ENCODE peak calls at places on chromosomes 1 and 21, in ten cellular contexts. T is mucosa of descending colon, X is endodermal cell, D is upper lobe of right lung, K is aorta, W is mesendoderm, M is adrenal gland, Z is BE2C, N is A549, V is sigmoid colon. P is an unnamed sample.

GRCh38 chr1:221100196-221100950 is 221.1 kb downstream of the HLX start:
- DNase-seq in V (no peak), D (no peak), T (no peak), M (peak; percentile 5), N (no peak), K (no peak), W (no peak), X (no peak), Z (no peak), P (no peak)

GRCh38 chr1:161872506-161872905 is 106.4 kb downstream of the ATF6 start:
- DNase-seq in T (no peak), W (peak; percentile 25), N (no peak), V (no peak), X (no peak), D (no peak), Z (no peak), K (no peak), M (no peak), P (no peak)

GRCh38 chr21:36429672-36430546 is 44.7 kb downstream of the CHAF1B start:
- DNase-seq in X (peak; percentile 91), W (peak; percentile 95), K (peak; percentile 93), T (peak; percentile 68), N (peak; percentile 95), D (peak; percentile 79), M (peak; percentile 95), V (peak; percentile 90), Z (peak; percentile 82), P (peak; percentile 68)

GRCh38 chr1:179089827-179090482 is 8.1 kb downstream of the TOR3A start:
- DNase-seq in W (no peak), Z (no peak), D (no peak), N (no peak), T (no peak), X (no peak), M (no peak), V (no peak), K (no peak), P (no peak)

GRCh38 chr21:45456014-45456835 is 51.3 kb downstream of the COL18A1 start:
- DNase-seq in M (no peak), D (no peak), Z (no peak), W (no peak), T (peak; percentile 50), K (peak; percentile 59), V (peak; percentile 61), N (no peak), X (no peak), P (no peak)

GRCh38 chr1:78146137-78146822 is 100.5 kb downstream of the GIPC2 start:
- DNase-seq in M (no peak), T (no peak), K (no peak), V (no peak), X (no peak), W (no peak), Z (no peak), N (no peak), D (no peak), P (no peak)

GRCh38 chr1:153646672-153647374 is 11.7 kb upstream of the SNAPIN start:
- DNase-seq in D (no peak), M (no peak), T (no peak), V (no peak), K (no peak), X (no peak), W (no peak), Z (no peak), N (no peak), P (no peak)

GRCh38 chr1:9004031-9004730 is 22.0 kb downstream of the SLC2A7 start:
- DNase-seq in T (no peak), W (no peak), Z (no peak), X (no peak), K (no peak), M (no peak), D (no peak), N (no peak), V (no peak), P (no peak)

GRCh38 chr1:9827558-9828185 is 3.9 kb upstream of the CLSTN1 start:
- DNase-seq in W (peak; percentile 34), V (no peak), M (no peak), D (peak; percentile 55), X (peak; percentile 78), T (peak; percentile 56), N (peak; percentile 38), K (no peak), Z (no peak), P (no peak)

GRCh38 chr1:218377143-218377660 is 32.1 kb downstream of the TGFB2 start:
- DNase-seq in N (peak; percentile 76), V (no peak), X (no peak), W (no peak), Z (no peak), D (no peak), M (no peak), K (no peak), T (no peak), P (no peak)

GRCh38 chr1:180042994-180043622 is 88.5 kb downstream of the CEP350 start:
- DNase-seq in T (no peak), K (no peak), Z (no peak), N (no peak), W (peak; percentile 0), M (no peak), X (no peak), V (no peak), D (no peak), P (no peak)

GRCh38 chr21:33070921-33071877 is 1.3 kb downstream of the OLIG1 start:
- DNase-seq in Z (no peak), K (no peak), M (no peak), W (peak; percentile 49), T (no peak), N (no peak), D (no peak), V (no peak), X (peak; percentile 78), P (peak; percentile 60)

GRCh38 chr21:32083175-32083574 is 195.7 kb downstream of the MIS18A start:
- DNase-seq in X (no peak), M (no peak), D (no peak), Z (peak; percentile 53), W (peak; percentile 28), N (no peak), V (no peak), K (no peak), T (no peak), P (no peak)

GRCh38 chr21:46295177-46295711 is 9.1 kb downstream of the YBEY start:
- DNase-seq in M (no peak), T (no peak), N (no peak), K (no peak), V (no peak), D (no peak), Z (peak; percentile 34), X (peak; percentile 73), W (peak; percentile 33), P (peak; percentile 28)

GRCh38 chr21:45050786-45051489 is 23.4 kb upstream of the ADARB1 start:
- DNase-seq in Z (no peak), K (peak; percentile 48), M (no peak), V (no peak), N (no peak), X (no peak), W (no peak), D (no peak), T (no peak), P (no peak)

GRCh38 chr1:234996245-234996757 is 132.3 kb downstream of the TOMM20 start:
- DNase-seq in M (no peak), V (peak; percentile 46), Z (no peak), T (no peak), K (no peak), X (no peak), D (no peak), N (no peak), W (no peak), P (no peak)

GRCh38 chr1:234994411-234995295 is 134.0 kb downstream of the TOMM20 start:
- DNase-seq in M (no peak), Z (no peak), T (no peak), D (no peak), X (peak; percentile 36), V (peak; percentile 63), W (no peak), K (no peak), N (no peak), P (no peak)

GRCh38 chr1:234997201-234998173 is 131.2 kb downstream of the TOMM20 start:
- DNase-seq in K (peak; percentile 99), V (peak; percentile 100), W (no peak), D (peak; percentile 93), X (peak; percentile 44), N (peak; percentile 98), M (peak; percentile 100), Z (peak; percentile 88), T (peak; percentile 94), P (no peak)

GRCh38 chr1:234999513-234999940 is 129.1 kb downstream of the TOMM20 start:
- DNase-seq in T (no peak), N (no peak), X (peak; percentile 42), W (no peak), V (peak; percentile 64), Z (no peak), D (no peak), M (no peak), K (no peak), P (no peak)

GRCh38 chr1:234998174-234998741 is 130.4 kb downstream of the TOMM20 start:
- DNase-seq in M (peak; percentile 55), N (peak; percentile 40), T (peak; percentile 91), D (no peak), K (peak; percentile 81), V (peak; percentile 93), W (peak; percentile 74), X (peak; percentile 84), Z (peak; percentile 45), P (no peak)
- H3K4me3 ChIP-seq in M (no peak overlapping the region), N (no peak overlapping the region), T (no peak overlapping the region), D (no peak overlapping the region), K (no peak overlapping the region), V (no peak overlapping the region), W (no peak overlapping the region), X (no peak overlapping the region), Z (no peak overlapping the region), P (no peak overlapping the region)

GRCh38 chr1:159923203-159924024 is 1.9 kb downstream of the TAGLN2 start:
- DNase-seq in N (peak; percentile 89), X (peak; percentile 92), D (peak; percentile 90), Z (peak; percentile 58), W (peak; percentile 97), M (peak; percentile 61), K (peak; percentile 93), T (peak; percentile 92), V (peak; percentile 91), P (no peak)
- H3K4me1 ChIP-seq in N (peaks cover 58% of the 10 kb centered on the region), X (peaks cover 17% of the 10 kb centered on the region), D (peaks cover 54% of the 10 kb centered on the region), Z (peaks cover 16% of the 10 kb centered on the region), W (peaks cover 13% of the 10 kb centered on the region), M (peaks cover 4% of the 10 kb centered on the region), K (no peaks in the 10 kb centered on the region), T (peaks cover 39% of the 10 kb centered on the region), V (no peaks in the 10 kb centered on the region), P (peaks cover 15% of the 10 kb centered on the region)

GRCh38 chr1:33946836-33947235 is 83.0 kb downstream of the HMGB4 start:
- DNase-seq in N (no peak), K (no peak), M (no peak), Z (no peak), V (peak; percentile 39), X (no peak), T (no peak), D (no peak), W (no peak), P (no peak)
- H3K4me3 ChIP-seq in N (no peak overlapping the region), K (no peak overlapping the region), M (no peak overlapping the region), Z (no peak overlapping the region), V (no peak overlapping the region), X (no peak overlapping the region), T (no peak overlapping the region), D (no peak overlapping the region), W (no peak overlapping the region), P (no peak overlapping the region)

DNA sequence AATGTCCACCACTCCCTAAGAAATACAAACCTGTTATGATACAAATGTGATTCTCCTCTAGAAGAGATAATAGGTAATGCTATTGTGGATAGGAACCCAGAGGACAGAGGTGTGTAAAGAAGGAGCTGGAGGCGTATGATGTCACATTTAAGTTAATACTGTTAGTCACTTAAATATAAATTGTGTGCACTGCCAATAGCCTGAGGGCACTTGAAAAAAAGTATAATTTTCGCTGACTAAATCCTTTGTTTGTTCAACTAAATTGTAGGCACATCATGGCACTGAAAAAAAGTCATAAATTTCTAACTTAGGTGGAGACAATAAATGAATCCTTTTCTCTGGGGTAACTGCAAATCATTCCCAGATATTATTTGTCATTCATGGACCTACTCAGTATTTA is 4.4 kb downstream of the RCSD1 start:
- DNase-seq in M (no peak), T (no peak), V (no peak), Z (no peak), D (no peak), W (no peak), N (no peak), X (no peak), K (no peak), P (no peak)
- H3K4me1 ChIP-seq in M (no peaks in the 10 kb centered on the region), T (peaks cover 8% of the 10 kb centered on the region), V (no peaks in the 10 kb centered on the region), Z (no peaks in the 10 kb centered on the region), D (peaks cover 31% of the 10 kb centered on the region), W (peaks cover 16% of the 10 kb centered on the region), N (peaks cover 7% of the 10 kb centered on the region), X (no peaks in the 10 kb centered on the region), K (no peaks in the 10 kb centered on the region), P (peaks cover 19% of the 10 kb centered on the region)